ENCODE peak calls at places on chromosomes 1 and 21, in five cellular contexts. One of them, this sample, is unnamed.

GRCh38 chr1:99535470-99536164 is 110.3 kb upstream of the PALMD start:
- DNase-seq in ELR: peak; percentile 53
- DNase-seq in activated T-cell treated with anti-CD3 and anti-CD28 coated beads for 1 hour: no peak
- DNase-seq in mesenchymal stem cell: no peak
- DNase-seq in stimulated activated CD4-positive, alpha-beta T cell treated with anti-CD3 and anti-CD28 coated beads, Interleukin-15, amount 100 ng/mL, for 1 hour: no peak
- DNase-seq in this sample: no peak

GRCh38 chr1:94275116-94275515 is 37.7 kb upstream of the ARHGAP29 start:
- DNase-seq in activated T-cell treated with anti-CD3 and anti-CD28 coated beads for 1 hour: no peak
- DNase-seq in stimulated activated CD4-positive, alpha-beta T cell treated with anti-CD3 and anti-CD28 coated beads, Interleukin-15, amount 100 ng/mL, for 1 hour: no peak
- DNase-seq in ELR: no peak
- DNase-seq in mesenchymal stem cell: peak; percentile 14
- DNase-seq in this sample: no peak

GRCh38 chr1:160167580-160167979 is 16.2 kb downstream of the ATP1A4 start:
- DNase-seq in activated T-cell treated with anti-CD3 and anti-CD28 coated beads for 1 hour: no peak
- DNase-seq in stimulated activated CD4-positive, alpha-beta T cell treated with anti-CD3 and anti-CD28 coated beads, Interleukin-15, amount 100 ng/mL, for 1 hour: no peak
- DNase-seq in mesenchymal stem cell: no peak
- DNase-seq in ELR: peak; percentile 28
- DNase-seq in this sample: no peak

GRCh38 chr1:52574594-52574993 is 21.7 kb upstream of the TUT4 start:
- DNase-seq in ELR: peak; percentile 94
- DNase-seq in activated T-cell treated with anti-CD3 and anti-CD28 coated beads for 1 hour: no peak
- DNase-seq in stimulated activated CD4-positive, alpha-beta T cell treated with anti-CD3 and anti-CD28 coated beads, Interleukin-15, amount 100 ng/mL, for 1 hour: no peak
- DNase-seq in mesenchymal stem cell: peak; percentile 96
- DNase-seq in this sample: peak; percentile 85

GRCh38 chr1:240771450-240771849 is 159.5 kb upstream of the GREM2 start:
- DNase-seq in mesenchymal stem cell: no peak
- DNase-seq in stimulated activated CD4-positive, alpha-beta T cell treated with anti-CD3 and anti-CD28 coated beads, Interleukin-15, amount 100 ng/mL, for 1 hour: no peak
- DNase-seq in ELR: no peak
- DNase-seq in activated T-cell treated with anti-CD3 and anti-CD28 coated beads for 1 hour: no peak
- DNase-seq in this sample: no peak

GRCh38 chr21:46503922-46504539 is 45.3 kb downstream of the DIP2A start:
- DNase-seq in mesenchymal stem cell: no peak
- DNase-seq in stimulated activated CD4-positive, alpha-beta T cell treated with anti-CD3 and anti-CD28 coated beads, Interleukin-15, amount 100 ng/mL, for 1 hour: no peak
- DNase-seq in ELR: no peak
- DNase-seq in activated T-cell treated with anti-CD3 and anti-CD28 coated beads for 1 hour: no peak
- DNase-seq in this sample: no peak

GRCh38 chr21:45277101-45278045 is 10.3 kb downstream of the POFUT2 start:
- DNase-seq in ELR: no peak
- DNase-seq in mesenchymal stem cell: no peak
- DNase-seq in activated T-cell treated with anti-CD3 and anti-CD28 coated beads for 1 hour: no peak
- DNase-seq in stimulated activated CD4-positive, alpha-beta T cell treated with anti-CD3 and anti-CD28 coated beads, Interleukin-15, amount 100 ng/mL, for 1 hour: no peak
- DNase-seq in this sample: no peak

GRCh38 chr1:17233675-17234074 is 15.2 kb upstream of the PADI3 start:
- DNase-seq in ELR: peak; percentile 97
- DNase-seq in mesenchymal stem cell: peak; percentile 96
- DNase-seq in activated T-cell treated with anti-CD3 and anti-CD28 coated beads for 1 hour: no peak
- DNase-seq in stimulated activated CD4-positive, alpha-beta T cell treated with anti-CD3 and anti-CD28 coated beads, Interleukin-15, amount 100 ng/mL, for 1 hour: no peak
- DNase-seq in this sample: peak; percentile 73

GRCh38 chr1:156214024-156214748 is 1.4 kb downstream of the PMF1 start:
- DNase-seq in activated T-cell treated with anti-CD3 and anti-CD28 coated beads for 1 hour: no peak
- DNase-seq in ELR: peak; percentile 77
- DNase-seq in stimulated activated CD4-positive, alpha-beta T cell treated with anti-CD3 and anti-CD28 coated beads, Interleukin-15, amount 100 ng/mL, for 1 hour: no peak
- DNase-seq in mesenchymal stem cell: peak; percentile 70
- DNase-seq in this sample: no peak

This sample was measured in endothelial cell of umbilical vein.